ENCODE peak calls at places on chromosomes 12 and 14, in nine cellular contexts. F is AG04450; D is NCI-H1417; M is islet precursor cell; Z is CD4-positive, CD25-positive, alpha-beta regulatory T cell; Y is psoas muscle; X is activated CD4-positive, alpha-beta T cell treated with anti-CD3 and anti-CD28 coated beads, Interleukin-2, amount 50 U/mL, for 1 hour; I is CD8-positive, alpha-beta memory T cell; S is GOT3. V is an unnamed sample.

GRCh38 chr12:31518680-31519227 is 72.2 kb downstream of the DENND5B start:
- DNase-seq in F (peak; percentile 99), D (no peak), M (peak; percentile 93), Z (no peak), Y (no peak), X (no peak), I (no peak), S (peak; percentile 32), V (peak; percentile 97)

GRCh38 chr14:104294628-104294982 is 156.2 kb downstream of the KIF26A start:
- DNase-seq in F (no peak), D (peak; percentile 28), M (peak; percentile 43), Z (no peak), Y (no peak), X (no peak), I (no peak), S (no peak), V (no peak)

GRCh38 chr12:63882844-63883243 is 38.3 kb downstream of the SRGAP1 start:
- DNase-seq in F (peak; percentile 15), D (peak; percentile 63), M (peak; percentile 73), Z (no peak), Y (no peak), X (no peak), I (no peak), S (no peak), V (no peak)

GRCh38 chr12:91523831-91524230 is 341.2 kb upstream of the DCN start:
- DNase-seq in F (no peak), D (no peak), M (peak; percentile 56), Z (no peak), Y (no peak), X (no peak), I (no peak), S (no peak), V (no peak)

GRCh38 chr14:52850520-52850919 is 59.1 kb upstream of the GNPNAT1 start:
- DNase-seq in F (no peak), D (no peak), M (peak; percentile 77), Z (no peak), Y (no peak), X (no peak), I (no peak), S (no peak), V (no peak)

GRCh38 chr12:117875652-117876491 is 92.9 kb downstream of the KSR2 start:
- DNase-seq in F (no peak), D (peak; percentile 96), M (peak; percentile 93), Z (peak; percentile 35), Y (no peak), X (peak; percentile 43), I (peak; percentile 39), S (no peak), V (no peak)

GRCh38 chr14:52553002-52553670 is 500 bp downstream of the GPR137C start:
- DNase-seq in F (no peak), D (peak; percentile 50), M (peak; percentile 77), Z (no peak), Y (peak; percentile 60), X (peak; percentile 42), I (no peak), S (no peak), V (no peak)

GRCh38 chr12:26712892-26713291 is 120.1 kb downstream of the ITPR2 start:
- DNase-seq in F (no peak), D (no peak), M (no peak), Z (no peak), Y (no peak), X (no peak), I (no peak), S (no peak), V (no peak)

GRCh38 chr12:95470300-95470699 is 3.7 kb upstream of the METAP2 start:
- DNase-seq in F (no peak), D (no peak), M (no peak), Z (no peak), Y (no peak), X (no peak), I (no peak), S (no peak), V (no peak)

GRCh38 chr14:56549721-56550120 is 29.9 kb upstream of the TMEM260 start:
- DNase-seq in F (no peak), D (no peak), M (no peak), Z (no peak), Y (no peak), X (no peak), I (no peak), S (no peak), V (no peak)

GRCh38 chr12:98403936-98404335 is 111.5 kb upstream of the TMPO start:
- DNase-seq in F (no peak), D (no peak), M (peak; percentile 48), Z (no peak), Y (no peak), X (no peak), I (no peak), S (no peak), V (no peak)